ENCODE peak calls at places on chromosomes 5 and 9, in seven cellular contexts. W is PC-3, S is GM23338, B is HCT116, L is GM23248, N is MM.1S, Q is neural progenitor cell. Z is an unnamed sample.

GRCh38 chr9:113536483-113537226 is 73.1 kb downstream of the RGS3 start:
- DNase-seq in W (no peak), S (no peak), B (no peak), L (no peak), N (no peak), Q (peak), Z (no peak)

GRCh38 chr9:133237271-133237731 is 28.3 kb upstream of the OBP2B start:
- DNase-seq in W (no peak), S (no peak), B (no peak), L (peak), N (no peak), Q (no peak), Z (no peak)

GRCh38 chr5:96146675-96147074 is 185.0 kb upstream of the ELL2 start:
- DNase-seq in W (peak), S (peak), B (peak), L (peak), N (no peak), Q (no peak), Z (peak)

GRCh38 chr9:98465799-98466198 is 210.3 kb upstream of the TBC1D2 start:
- DNase-seq in W (no peak), S (peak), B (no peak), L (no peak), N (no peak), Q (no peak), Z (no peak)

GRCh38 chr9:113715086-113715485 is 161.0 kb upstream of the ZNF618 start:
- DNase-seq in W (no peak), S (no peak), B (no peak), L (peak), N (no peak), Q (no peak), Z (no peak)

GRCh38 chr9:22154064-22154463 is 145.0 kb upstream of the CDKN2B start:
- DNase-seq in W (no peak), S (no peak), B (no peak), L (no peak), N (no peak), Q (no peak), Z (no peak)

GRCh38 chr5:173745123-173745522 is 128.7 kb upstream of the BOD1 start:
- DNase-seq in W (no peak), S (peak), B (no peak), L (no peak), N (peak), Q (no peak), Z (no peak)

GRCh38 chr5:10352404-10353240 is 873 bp upstream of the MARCHF6 start:
- DNase-seq in W (peak), S (peak), B (no peak), L (peak), N (peak), Q (peak), Z (peak)

GRCh38 chr5:116750626-116751188 is 176.1 kb upstream of the SEMA6A start:
- DNase-seq in W (no peak), S (no peak), B (no peak), L (no peak), N (no peak), Q (no peak), Z (no peak)

GRCh38 chr5:24110019-24110615 is 534.7 kb downstream of the CDH10 start:
- DNase-seq in W (peak), S (peak), B (no peak), L (peak), N (peak), Q (peak), Z (peak)

GRCh38 chr5:180820788-180821321 is 18.2 kb upstream of the MGAT1 start:
- DNase-seq in W (no peak), S (no peak), B (no peak), L (no peak), N (peak), Q (no peak), Z (no peak)

GRCh38 chr5:80711938-80712337 is 57.2 kb upstream of the DHFR start:
- DNase-seq in W (peak), S (peak), B (peak), L (peak), N (no peak), Q (peak), Z (peak)

GRCh38 chr5:139700711-139701693 is 52.9 kb downstream of the CXXC5 start:
- DNase-seq in W (no peak), S (peak), B (no peak), L (no peak), N (no peak), Q (peak), Z (peak)

GRCh38 chr9:95406114-95406513 is 88.6 kb upstream of the FANCC start:
- DNase-seq in W (no peak), S (no peak), B (no peak), L (peak), N (no peak), Q (no peak), Z (peak)

GRCh38 chr5:146909496-146910068 is 31.0 kb upstream of the PPP2R2B start:
- DNase-seq in W (no peak), S (no peak), B (no peak), L (no peak), N (no peak), Q (no peak), Z (no peak)

GRCh38 chr5:17444496-17444895 is 53.5 kb upstream of the TAF11L2 start:
- DNase-seq in W (peak), S (no peak), B (no peak), L (peak), N (no peak), Q (no peak), Z (no peak)

GRCh38 chr5:17441351-17441750 is 56.7 kb upstream of the TAF11L2 start:
- DNase-seq in W (peak), S (no peak), B (no peak), L (peak), N (no peak), Q (no peak), Z (no peak)

GRCh38 chr5:17440766-17441165 is 57.3 kb upstream of the TAF11L2 start:
- DNase-seq in W (no peak), S (no peak), B (no peak), L (peak), N (no peak), Q (no peak), Z (no peak)

GRCh38 chr5:17445185-17445584 is 52.8 kb upstream of the TAF11L2 start:
- DNase-seq in W (peak), S (no peak), B (no peak), L (no peak), N (no peak), Q (no peak), Z (peak)

DNA sequence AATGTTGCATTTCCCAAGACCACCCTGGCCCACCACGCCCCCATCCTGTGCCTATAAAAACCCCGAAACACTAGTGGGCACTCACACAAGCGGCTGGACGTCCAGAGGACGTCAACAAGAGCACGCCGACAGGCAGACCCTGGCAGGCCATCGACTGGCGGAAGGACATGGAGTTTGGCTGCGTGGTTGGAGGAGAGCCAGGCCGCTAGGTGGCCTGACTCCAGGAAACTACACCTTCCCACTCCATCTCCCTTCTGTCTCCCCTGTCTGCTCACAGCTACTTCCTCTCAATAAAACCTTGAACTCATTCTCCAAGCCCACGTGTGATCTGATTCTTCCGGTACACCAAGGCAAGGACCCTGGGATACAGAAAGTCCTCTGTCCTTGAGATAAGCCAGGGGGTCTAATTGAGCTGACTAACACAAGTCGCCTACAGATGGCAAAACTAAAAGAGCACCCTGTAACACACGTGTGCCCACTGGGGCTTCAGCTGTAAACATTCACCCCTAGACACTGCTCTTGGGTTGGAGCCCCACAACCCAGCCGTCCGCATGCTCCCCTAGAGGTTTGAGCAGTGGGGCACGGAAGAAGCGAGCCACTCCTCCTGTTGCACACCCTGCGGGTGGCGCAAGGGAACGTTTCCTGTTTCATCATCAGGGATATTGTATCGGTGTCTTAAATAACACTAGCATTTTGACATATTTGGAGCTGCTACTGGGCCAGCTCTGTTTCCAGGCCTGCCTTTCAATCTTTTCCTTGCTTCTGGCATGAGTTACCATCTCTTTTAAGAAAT is 54.5 kb upstream of the TAF11L2 start:
- DNase-seq in W (no peak), S (peak), B (no peak), L (no peak), N (no peak), Q (no peak), Z (no peak)
- TF ChIP-seq EZH2phosphoT487 in W (no peak), S (no peak), B (no peak), L (no peak), N (no peak), Q (no peak), Z (no peak)

DNA sequence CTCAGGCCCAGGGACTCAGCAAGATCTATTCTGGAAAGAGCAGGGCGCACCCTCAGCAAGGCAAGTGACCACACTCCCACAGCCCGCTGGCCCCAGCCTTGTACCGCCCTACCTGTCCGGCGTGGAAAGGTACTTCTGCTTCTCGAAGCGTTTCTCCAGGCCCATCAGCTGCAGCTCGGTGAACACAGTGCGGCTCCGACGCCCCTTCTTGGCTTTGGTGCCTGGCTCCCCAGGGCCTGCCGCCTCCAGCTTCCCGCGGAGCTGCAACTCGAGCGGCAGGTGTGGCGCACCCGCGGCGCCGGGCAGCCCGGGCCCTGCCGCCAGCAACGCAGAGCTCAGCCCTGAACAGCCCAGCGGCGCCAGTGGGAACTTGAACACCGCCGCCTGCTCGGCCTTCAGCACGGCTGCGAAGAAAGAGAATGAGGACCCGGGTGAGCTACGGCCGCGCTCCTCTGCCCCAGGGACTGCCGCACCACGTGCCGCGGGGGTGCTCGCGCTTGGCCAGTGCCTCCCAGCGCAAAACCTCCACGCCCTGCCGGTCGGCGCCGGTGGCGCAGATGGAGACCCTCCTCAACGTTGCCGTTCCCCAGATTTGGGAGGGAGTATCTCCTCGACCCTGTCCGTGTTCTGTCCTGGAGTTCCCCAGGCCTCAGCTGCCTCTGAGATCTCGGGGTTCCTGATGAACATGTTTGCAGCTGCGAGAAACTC is 2.2 kb downstream of the BARX1 start:
- DNase-seq in W (no peak), S (peak), B (no peak), L (no peak), N (no peak), Q (peak), Z (peak)
- TF ChIP-seq EZH2 in W (no peak), S (peak), B (no peak), L (no peak), N (no peak), Q (peak), Z (peak)

DNA sequence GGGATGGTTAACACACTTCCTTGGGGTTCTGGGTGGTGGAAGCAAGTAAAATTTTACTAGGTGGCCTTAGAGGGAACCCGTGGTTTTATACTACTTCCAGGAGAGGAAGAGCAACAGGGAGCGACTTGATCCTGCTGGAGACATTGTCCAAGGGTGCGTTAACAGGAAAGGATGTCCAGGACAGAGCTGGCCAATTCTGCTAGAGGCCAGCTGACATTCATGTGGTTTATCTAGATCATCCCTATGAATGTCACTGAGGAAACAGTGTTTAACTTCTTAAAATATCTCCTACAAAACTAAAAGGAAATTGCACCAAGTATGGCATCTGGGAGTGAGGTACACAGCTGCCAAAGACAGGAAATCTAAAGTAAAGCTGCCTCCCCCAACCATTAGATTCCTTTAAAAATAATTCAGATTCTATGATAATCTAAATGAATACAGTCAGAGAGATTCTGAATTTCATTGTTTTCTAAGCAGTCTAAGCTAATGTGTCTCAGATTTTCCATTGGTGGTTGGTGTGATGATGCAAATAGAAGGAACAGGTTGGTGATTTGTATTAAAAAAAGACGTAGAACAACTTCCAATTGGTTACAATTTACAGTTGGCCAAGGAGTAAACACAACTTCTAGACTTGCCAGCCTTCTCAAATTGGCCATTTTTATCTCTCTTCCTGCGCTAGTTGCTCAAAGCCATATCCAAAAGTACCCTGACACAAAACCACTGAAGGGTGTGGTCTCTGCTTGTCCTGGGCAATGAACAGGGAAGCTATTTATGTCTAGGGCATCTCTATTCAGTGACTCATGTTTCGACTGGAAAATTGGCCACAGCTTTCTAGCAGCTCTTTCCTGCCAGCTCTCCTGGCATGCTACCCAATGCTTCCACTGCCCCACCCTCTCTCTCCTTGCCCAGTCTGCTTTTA is 574.7 kb upstream of the MEF2C start:
- DNase-seq in W (peak), S (no peak), B (peak), L (peak), N (no peak), Q (no peak), Z (peak)
- H3K4me2 ChIP-seq in W (peak), S (no peak), B (peak), L (peak), N (no peak), Q (no peak), Z (no peak)

GRCh38 chr9:137070906-137071275 is 534 bp upstream of the SAPCD2 start:
- DNase-seq in W (no peak), S (no peak), B (no peak), L (no peak), N (no peak), Q (no peak), Z (no peak)
- TF ChIP-seq EZH2phosphoT487 in W (no peak), S (no peak), B (no peak), L (no peak), N (no peak), Q (no peak), Z (no peak)

GRCh38 chr9:69086312-69086711 is 50.8 kb downstream of the FXN start:
- DNase-seq in W (no peak), S (peak), B (no peak), L (no peak), N (no peak), Q (no peak), Z (no peak)
- TF ChIP-seq EZH2 in W (no peak), S (no peak), B (no peak), L (no peak), N (no peak), Q (no peak), Z (no peak)

GRCh38 chr9:127524373-127524772 is 73.1 kb downstream of the LRSAM1 start:
- DNase-seq in W (no peak), S (peak), B (no peak), L (no peak), N (no peak), Q (peak), Z (no peak)
- H3K4me2 ChIP-seq in W (no peak), S (no peak), B (no peak), L (no peak), N (no peak), Q (no peak), Z (no peak)

GRCh38 chr5:175868996-175869638 is 2.3 kb upstream of the CPLX2 start:
- DNase-seq in W (no peak), S (no peak), B (no peak), L (no peak), N (no peak), Q (peak), Z (no peak)

GRCh38 chr5:175870820-175871447 is 444 bp upstream of the CPLX2 start:
- DNase-seq in W (no peak), S (peak), B (no peak), L (no peak), N (no peak), Q (no peak), Z (no peak)

GRCh38 chr5:175866377-175866907 is 4.9 kb upstream of the CPLX2 start:
- DNase-seq in W (no peak), S (peak), B (no peak), L (no peak), N (no peak), Q (no peak), Z (no peak)

GRCh38 chr5:175867587-175868347 is 3.6 kb upstream of the CPLX2 start:
- DNase-seq in W (peak), S (peak), B (peak), L (peak), N (no peak), Q (peak), Z (peak)

GRCh38 chr5:175868348-175868723 is 3.0 kb upstream of the CPLX2 start:
- DNase-seq in W (no peak), S (no peak), B (no peak), L (no peak), N (no peak), Q (no peak), Z (no peak)
- TF ChIP-seq EZH2phosphoT487 in W (no peak), S (no peak), B (no peak), L (no peak), N (no peak), Q (no peak), Z (no peak)